ENCODE peak calls at places on chromosomes 11 and 22, in six cellular contexts. One of them, this sample, is unnamed.

GRCh38 chr11:37841016-37841415 is 1243.0 kb upstream of the RAG2 start:
- DNase-seq in left ventricle myocardium inferior: no peak
- DNase-seq in activated CD8-positive, alpha-beta T cell treated with anti-CD3 and anti-CD28 coated beads for 36 hours: no peak
- DNase-seq in endothelial cell: no peak
- DNase-seq in tibial nerve: no peak
- DNase-seq in heart left ventricle: no peak
- DNase-seq in this sample: no peak

GRCh38 chr22:29907753-29908515 is 25.0 kb downstream of the MTMR3 start:
- DNase-seq in activated CD8-positive, alpha-beta T cell treated with anti-CD3 and anti-CD28 coated beads for 36 hours: peak
- DNase-seq in endothelial cell: no peak
- DNase-seq in tibial nerve: peak
- DNase-seq in left ventricle myocardium inferior: peak
- DNase-seq in heart left ventricle: peak
- DNase-seq in this sample: no peak

GRCh38 chr11:95134491-95134890 is 44.8 kb downstream of the ENDOD1 start:
- DNase-seq in activated CD8-positive, alpha-beta T cell treated with anti-CD3 and anti-CD28 coated beads for 36 hours: no peak
- DNase-seq in endothelial cell: no peak
- DNase-seq in left ventricle myocardium inferior: no peak
- DNase-seq in tibial nerve: no peak
- DNase-seq in heart left ventricle: no peak
- DNase-seq in this sample: no peak

GRCh38 chr22:49326558-49326957 is 501.1 kb downstream of the BRD1 start:
- DNase-seq in heart left ventricle: no peak
- DNase-seq in tibial nerve: no peak
- DNase-seq in left ventricle myocardium inferior: no peak
- DNase-seq in endothelial cell: no peak
- DNase-seq in activated CD8-positive, alpha-beta T cell treated with anti-CD3 and anti-CD28 coated beads for 36 hours: no peak
- DNase-seq in this sample: no peak

GRCh38 chr11:111571829-111572501 is 30.3 kb upstream of the SIK2 start:
- DNase-seq in tibial nerve: no peak
- DNase-seq in endothelial cell: no peak
- DNase-seq in heart left ventricle: no peak
- DNase-seq in left ventricle myocardium inferior: no peak
- DNase-seq in activated CD8-positive, alpha-beta T cell treated with anti-CD3 and anti-CD28 coated beads for 36 hours: no peak
- DNase-seq in this sample: no peak

GRCh38 chr11:134757633-134758032 is 345.6 kb upstream of the B3GAT1 start:
- DNase-seq in activated CD8-positive, alpha-beta T cell treated with anti-CD3 and anti-CD28 coated beads for 36 hours: no peak
- DNase-seq in left ventricle myocardium inferior: no peak
- DNase-seq in heart left ventricle: no peak
- DNase-seq in tibial nerve: no peak
- DNase-seq in endothelial cell: no peak
- DNase-seq in this sample: no peak

GRCh38 chr22:39360674-39361413 is 11.1 kb downstream of the SYNGR1 start:
- DNase-seq in tibial nerve: no peak
- DNase-seq in activated CD8-positive, alpha-beta T cell treated with anti-CD3 and anti-CD28 coated beads for 36 hours: no peak
- DNase-seq in heart left ventricle: peak
- DNase-seq in endothelial cell: no peak
- DNase-seq in left ventricle myocardium inferior: no peak
- DNase-seq in this sample: no peak

GRCh38 chr22:43826142-43827093 is 14.3 kb upstream of the EFCAB6 start:
- DNase-seq in activated CD8-positive, alpha-beta T cell treated with anti-CD3 and anti-CD28 coated beads for 36 hours: no peak
- DNase-seq in endothelial cell: no peak
- DNase-seq in heart left ventricle: no peak
- DNase-seq in left ventricle myocardium inferior: no peak
- DNase-seq in tibial nerve: no peak
- DNase-seq in this sample: no peak

GRCh38 chr22:44031111-44031963 is 7.2 kb downstream of the PARVB start:
- DNase-seq in left ventricle myocardium inferior: no peak
- DNase-seq in endothelial cell: no peak
- DNase-seq in heart left ventricle: no peak
- DNase-seq in activated CD8-positive, alpha-beta T cell treated with anti-CD3 and anti-CD28 coated beads for 36 hours: peak
- DNase-seq in tibial nerve: no peak
- DNase-seq in this sample: no peak

GRCh38 chr11:78313181-78313788 is 104.3 kb downstream of the GAB2 start:
- DNase-seq in endothelial cell: no peak
- DNase-seq in tibial nerve: peak
- DNase-seq in activated CD8-positive, alpha-beta T cell treated with anti-CD3 and anti-CD28 coated beads for 36 hours: no peak
- DNase-seq in left ventricle myocardium inferior: no peak
- DNase-seq in heart left ventricle: no peak
- DNase-seq in this sample: no peak

GRCh38 chr11:57426754-57427691 is at the start of gene SLC43A3:
- DNase-seq in left ventricle myocardium inferior: peak
- DNase-seq in tibial nerve: peak
- DNase-seq in endothelial cell: peak
- DNase-seq in activated CD8-positive, alpha-beta T cell treated with anti-CD3 and anti-CD28 coated beads for 36 hours: peak
- DNase-seq in heart left ventricle: peak
- DNase-seq in this sample: peak

GRCh38 chr11:62600367-62601113 is 1.1 kb downstream of the MTA2 start:
- DNase-seq in tibial nerve: no peak
- DNase-seq in endothelial cell: no peak
- DNase-seq in activated CD8-positive, alpha-beta T cell treated with anti-CD3 and anti-CD28 coated beads for 36 hours: peak
- DNase-seq in left ventricle myocardium inferior: no peak
- DNase-seq in heart left ventricle: no peak
- DNase-seq in this sample: no peak

GRCh38 chr11:65448418-65449196 is 26.0 kb downstream of the NEAT1 start:
- DNase-seq in tibial nerve: no peak
- DNase-seq in left ventricle myocardium inferior: no peak
- DNase-seq in activated CD8-positive, alpha-beta T cell treated with anti-CD3 and anti-CD28 coated beads for 36 hours: peak
- DNase-seq in endothelial cell: no peak
- DNase-seq in heart left ventricle: no peak
- DNase-seq in this sample: no peak

GRCh38 chr11:117696489-117696888 is 100.5 kb downstream of the DSCAML1 start:
- DNase-seq in heart left ventricle: no peak
- DNase-seq in endothelial cell: no peak
- DNase-seq in left ventricle myocardium inferior: no peak
- DNase-seq in activated CD8-positive, alpha-beta T cell treated with anti-CD3 and anti-CD28 coated beads for 36 hours: no peak
- DNase-seq in tibial nerve: no peak
- DNase-seq in this sample: no peak

GRCh38 chr11:79440451-79441158 is at the start of gene TENM4:
- DNase-seq in endothelial cell: peak
- DNase-seq in heart left ventricle: peak
- DNase-seq in activated CD8-positive, alpha-beta T cell treated with anti-CD3 and anti-CD28 coated beads for 36 hours: peak
- DNase-seq in tibial nerve: peak
- DNase-seq in left ventricle myocardium inferior: peak
- DNase-seq in this sample: peak

GRCh38 chr22:31449521-31449920 is 40.1 kb downstream of the EIF4ENIF1 start:
- DNase-seq in endothelial cell: no peak
- DNase-seq in left ventricle myocardium inferior: no peak
- DNase-seq in activated CD8-positive, alpha-beta T cell treated with anti-CD3 and anti-CD28 coated beads for 36 hours: no peak
- DNase-seq in tibial nerve: no peak
- DNase-seq in heart left ventricle: no peak
- DNase-seq in this sample: no peak

GRCh38 chr22:37419370-37419915 is 7.8 kb downstream of the ELFN2 start:
- DNase-seq in endothelial cell: no peak
- DNase-seq in heart left ventricle: no peak
- DNase-seq in tibial nerve: no peak
- DNase-seq in activated CD8-positive, alpha-beta T cell treated with anti-CD3 and anti-CD28 coated beads for 36 hours: peak
- DNase-seq in left ventricle myocardium inferior: no peak
- DNase-seq in this sample: no peak

GRCh38 chr11:69301033-69301490 is 7.1 kb downstream of the MYEOV start:
- DNase-seq in endothelial cell: no peak
- DNase-seq in tibial nerve: no peak
- DNase-seq in left ventricle myocardium inferior: no peak
- DNase-seq in heart left ventricle: no peak
- DNase-seq in activated CD8-positive, alpha-beta T cell treated with anti-CD3 and anti-CD28 coated beads for 36 hours: no peak
- DNase-seq in this sample: no peak

GRCh38 chr11:94782446-94782845 is 14.3 kb downstream of the AMOTL1 start:
- DNase-seq in left ventricle myocardium inferior: no peak
- DNase-seq in activated CD8-positive, alpha-beta T cell treated with anti-CD3 and anti-CD28 coated beads for 36 hours: no peak
- DNase-seq in heart left ventricle: no peak
- DNase-seq in tibial nerve: no peak
- DNase-seq in endothelial cell: no peak
- DNase-seq in this sample: no peak

GRCh38 chr11:47869548-47870393 is 21.6 kb upstream of the NUP160 start:
- DNase-seq in activated CD8-positive, alpha-beta T cell treated with anti-CD3 and anti-CD28 coated beads for 36 hours: no peak
- DNase-seq in left ventricle myocardium inferior: no peak
- DNase-seq in heart left ventricle: no peak
- DNase-seq in tibial nerve: no peak
- DNase-seq in endothelial cell: no peak
- DNase-seq in this sample: no peak

GRCh38 chr11:581752-582151 is 5.5 kb downstream of the PHRF1 start:
- DNase-seq in activated CD8-positive, alpha-beta T cell treated with anti-CD3 and anti-CD28 coated beads for 36 hours: no peak
- DNase-seq in left ventricle myocardium inferior: no peak
- DNase-seq in heart left ventricle: peak
- DNase-seq in tibial nerve: no peak
- DNase-seq in endothelial cell: no peak
- DNase-seq in this sample: no peak

GRCh38 chr11:65478411-65479183 is 20.2 kb upstream of the MALAT1 start:
- DNase-seq in activated CD8-positive, alpha-beta T cell treated with anti-CD3 and anti-CD28 coated beads for 36 hours: no peak
- DNase-seq in tibial nerve: no peak
- DNase-seq in left ventricle myocardium inferior: peak
- DNase-seq in endothelial cell: no peak
- DNase-seq in heart left ventricle: peak
- DNase-seq in this sample: no peak

GRCh38 chr22:47396515-47396914 is 634.1 kb downstream of the TBC1D22A start:
- DNase-seq in endothelial cell: no peak
- DNase-seq in tibial nerve: no peak
- DNase-seq in heart left ventricle: no peak
- DNase-seq in left ventricle myocardium inferior: no peak
- DNase-seq in activated CD8-positive, alpha-beta T cell treated with anti-CD3 and anti-CD28 coated beads for 36 hours: no peak
- DNase-seq in this sample: no peak

GRCh38 chr11:12083380-12083779 is 27.0 kb upstream of the MICAL2 start:
- DNase-seq in heart left ventricle: no peak
- DNase-seq in activated CD8-positive, alpha-beta T cell treated with anti-CD3 and anti-CD28 coated beads for 36 hours: peak
- DNase-seq in endothelial cell: no peak
- DNase-seq in tibial nerve: no peak
- DNase-seq in left ventricle myocardium inferior: no peak
- DNase-seq in this sample: no peak
- TF ChIP-seq CTCF in heart left ventricle: no peak
- TF ChIP-seq CTCF in activated CD8-positive, alpha-beta T cell treated with anti-CD3 and anti-CD28 coated beads for 36 hours: no peak
- TF ChIP-seq CTCF in endothelial cell: no peak
- TF ChIP-seq CTCF in tibial nerve: no peak
- TF ChIP-seq CTCF in left ventricle myocardium inferior: peak
- TF ChIP-seq CTCF in this sample: peak

GRCh38 chr11:14411818-14412217 is 52.8 kb upstream of the RRAS2 start:
- DNase-seq in activated CD8-positive, alpha-beta T cell treated with anti-CD3 and anti-CD28 coated beads for 36 hours: no peak
- DNase-seq in left ventricle myocardium inferior: peak
- DNase-seq in endothelial cell: no peak
- DNase-seq in tibial nerve: peak
- DNase-seq in heart left ventricle: no peak
- DNase-seq in this sample: no peak

GRCh38 chr11:14409891-14410290 is 50.9 kb upstream of the RRAS2 start:
- DNase-seq in endothelial cell: no peak
- DNase-seq in activated CD8-positive, alpha-beta T cell treated with anti-CD3 and anti-CD28 coated beads for 36 hours: no peak
- DNase-seq in heart left ventricle: no peak
- DNase-seq in left ventricle myocardium inferior: no peak
- DNase-seq in tibial nerve: no peak
- DNase-seq in this sample: no peak

GRCh38 chr11:14414470-14415461 is 55.8 kb upstream of the RRAS2 start:
- DNase-seq in left ventricle myocardium inferior: no peak
- DNase-seq in heart left ventricle: no peak
- DNase-seq in endothelial cell: no peak
- DNase-seq in tibial nerve: no peak
- DNase-seq in activated CD8-positive, alpha-beta T cell treated with anti-CD3 and anti-CD28 coated beads for 36 hours: peak
- DNase-seq in this sample: no peak

GRCh38 chr11:14417186-14417585 is 58.2 kb upstream of the RRAS2 start:
- DNase-seq in tibial nerve: no peak
- DNase-seq in left ventricle myocardium inferior: no peak
- DNase-seq in activated CD8-positive, alpha-beta T cell treated with anti-CD3 and anti-CD28 coated beads for 36 hours: no peak
- DNase-seq in heart left ventricle: no peak
- DNase-seq in endothelial cell: no peak
- DNase-seq in this sample: no peak

DNA sequence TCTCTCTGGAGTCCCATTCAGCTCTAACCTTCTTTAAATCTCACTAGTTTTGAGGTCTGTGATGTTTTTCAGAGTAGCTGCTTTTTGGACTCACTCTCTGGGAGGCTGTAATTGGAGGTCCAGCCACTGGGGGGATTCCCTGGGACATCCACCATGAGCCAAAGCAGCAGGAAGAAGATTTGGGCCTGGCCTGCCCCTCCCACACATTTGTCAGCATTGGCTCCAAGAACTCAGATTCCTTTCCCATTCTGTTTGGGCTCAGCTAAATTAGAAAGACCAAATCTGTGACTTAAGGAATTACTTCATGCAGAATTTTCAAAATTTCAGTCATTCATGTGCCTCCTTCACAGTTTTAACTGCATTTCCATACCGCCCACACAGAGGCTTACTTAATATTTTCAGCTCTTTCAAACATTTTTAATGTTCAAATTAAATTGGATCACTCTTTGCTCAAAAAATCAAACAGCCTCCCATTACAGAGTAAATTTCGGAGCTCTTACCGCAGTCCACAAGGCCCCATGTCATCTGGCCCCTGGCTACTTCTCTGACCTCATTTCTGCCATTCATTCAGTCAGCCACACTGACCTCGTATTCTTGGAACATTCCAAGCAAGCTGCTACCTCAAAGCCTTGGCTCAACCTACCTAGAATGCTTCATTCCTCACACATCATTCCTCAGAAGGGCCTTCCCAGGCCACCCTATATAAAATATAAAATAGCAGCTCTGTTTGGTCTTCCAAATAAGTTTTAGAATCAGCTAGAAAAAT is 54.5 kb upstream of the RRAS2 start:
- DNase-seq in activated CD8-positive, alpha-beta T cell treated with anti-CD3 and anti-CD28 coated beads for 36 hours: peak
- DNase-seq in left ventricle myocardium inferior: peak
- DNase-seq in endothelial cell: peak
- DNase-seq in tibial nerve: no peak
- DNase-seq in heart left ventricle: no peak
- DNase-seq in this sample: no peak
- TF ChIP-seq CTCF in activated CD8-positive, alpha-beta T cell treated with anti-CD3 and anti-CD28 coated beads for 36 hours: peak
- TF ChIP-seq CTCF in left ventricle myocardium inferior: peak
- TF ChIP-seq CTCF in endothelial cell: peak
- TF ChIP-seq CTCF in tibial nerve: no peak
- TF ChIP-seq CTCF in heart left ventricle: peak
- TF ChIP-seq CTCF in this sample: peak

DNA sequence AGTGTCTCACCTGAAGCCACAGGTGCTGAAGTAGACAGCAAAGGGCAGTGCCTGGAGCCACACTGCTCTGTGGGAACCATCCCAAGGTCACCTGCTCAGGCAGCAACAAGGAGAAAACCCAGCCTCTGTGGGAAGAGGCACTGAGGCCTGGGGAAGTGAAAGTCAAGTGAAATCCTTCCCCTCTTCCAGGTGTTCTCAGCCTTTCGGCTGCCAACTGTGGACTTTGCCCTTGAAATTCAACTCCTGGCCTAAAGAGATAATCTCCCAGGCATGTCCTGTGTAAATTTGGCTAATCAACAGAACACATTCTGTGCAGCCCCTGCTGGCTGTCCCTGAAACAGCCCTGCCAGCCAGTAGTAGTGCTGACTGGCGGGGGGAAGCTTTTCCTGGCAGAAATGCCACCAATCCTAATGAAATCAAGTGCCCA is 112.1 kb downstream of the RPL27A start:
- DNase-seq in endothelial cell: no peak
- DNase-seq in tibial nerve: no peak
- DNase-seq in left ventricle myocardium inferior: no peak
- DNase-seq in activated CD8-positive, alpha-beta T cell treated with anti-CD3 and anti-CD28 coated beads for 36 hours: no peak
- DNase-seq in heart left ventricle: no peak
- DNase-seq in this sample: no peak
- TF ChIP-seq CTCF in endothelial cell: no peak
- TF ChIP-seq CTCF in tibial nerve: no peak
- TF ChIP-seq CTCF in left ventricle myocardium inferior: peak
- TF ChIP-seq CTCF in activated CD8-positive, alpha-beta T cell treated with anti-CD3 and anti-CD28 coated beads for 36 hours: no peak
- TF ChIP-seq CTCF in heart left ventricle: peak
- TF ChIP-seq CTCF in this sample: peak

DNA sequence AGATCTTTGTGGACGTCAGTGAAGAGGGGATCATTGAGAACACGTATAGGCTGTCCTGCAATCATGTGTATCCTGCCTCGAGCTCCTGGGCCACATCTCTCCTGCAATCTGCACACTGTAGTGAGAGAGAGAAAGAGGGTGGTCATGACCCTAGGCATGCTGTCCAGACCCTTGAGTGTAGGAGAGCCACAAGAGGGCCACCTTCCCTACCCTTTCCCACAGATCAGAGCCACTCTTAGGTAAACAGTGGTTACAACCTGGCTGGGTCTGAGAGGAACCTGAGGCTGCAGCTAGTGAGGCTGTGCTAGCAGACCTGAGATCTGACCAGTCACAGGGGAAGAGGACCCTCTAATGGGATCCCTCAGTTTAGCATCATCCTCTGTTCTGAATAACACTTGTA is 3.9 kb upstream of the IL18BP start:
- DNase-seq in left ventricle myocardium inferior: no peak
- DNase-seq in endothelial cell: no peak
- DNase-seq in activated CD8-positive, alpha-beta T cell treated with anti-CD3 and anti-CD28 coated beads for 36 hours: no peak
- DNase-seq in heart left ventricle: no peak
- DNase-seq in tibial nerve: no peak
- DNase-seq in this sample: no peak
- TF ChIP-seq CTCF in left ventricle myocardium inferior: no peak
- TF ChIP-seq CTCF in endothelial cell: no peak
- TF ChIP-seq CTCF in activated CD8-positive, alpha-beta T cell treated with anti-CD3 and anti-CD28 coated beads for 36 hours: no peak
- TF ChIP-seq CTCF in heart left ventricle: no peak
- TF ChIP-seq CTCF in tibial nerve: no peak
- TF ChIP-seq CTCF in this sample: no peak

This sample was measured in neural crest cell.